ENCODE peak calls at places on chromosomes 4 and X, in seven cellular contexts. Q, S, F, R, L, E and N are unnamed samples.

GRCh38 chr4:81921757-81922159 is 450.1 kb upstream of the RASGEF1B start:
- DNase-seq in E (no peak), S (no peak), Q (no peak), F (no peak), L (no peak), R (no peak), N (no peak)

GRCh38 chrX:155046811-155047528 is 20.3 kb downstream of the FUNDC2 start:
- DNase-seq in E (no peak), F (no peak), L (no peak), S (no peak), R (no peak), Q (no peak), N (no peak)

GRCh38 chrX:138745215-138745614 is 33.7 kb upstream of the FGF13 start:
- DNase-seq in Q (peak), F (peak), E (no peak), L (peak), S (peak), R (peak), N (no peak)

GRCh38 chr4:833156-833555 is 7.2 kb upstream of the CPLX1 start:
- DNase-seq in L (no peak), R (no peak), F (no peak), E (no peak), Q (no peak), S (no peak), N (no peak)

GRCh38 chr4:184167576-184167975 is 50.1 kb downstream of the ENPP6 start:
- DNase-seq in S (no peak), E (no peak), R (no peak), F (no peak), Q (no peak), L (no peak), N (no peak)

GRCh38 chr4:11412211-11412610 is 16.5 kb downstream of the HS3ST1 start:
- DNase-seq in R (no peak), Q (no peak), F (no peak), L (no peak), E (no peak), S (no peak), N (no peak)

GRCh38 chr4:117479673-117480072 is 394.3 kb upstream of the TRAM1L1 start:
- DNase-seq in L (no peak), F (no peak), R (no peak), S (no peak), E (peak), Q (no peak), N (no peak)

GRCh38 chr4:90095000-90095399 is 32.2 kb upstream of the CCSER1 start:
- DNase-seq in E (no peak), Q (no peak), F (no peak), R (no peak), L (no peak), S (no peak), N (no peak)

GRCh38 chr4:151667025-151667424 is 93.8 kb downstream of the GATB start:
- DNase-seq in F (no peak), E (no peak), Q (no peak), R (no peak), L (no peak), S (no peak), N (no peak)

GRCh38 chr4:5110901-5111300 is 59.6 kb downstream of the STK32B start:
- DNase-seq in L (no peak), S (no peak), F (no peak), R (no peak), E (no peak), Q (no peak), N (no peak)

GRCh38 chrX:94932278-94932965 is 1258.4 kb downstream of the FAM133A start:
- DNase-seq in L (no peak), F (no peak), S (no peak), Q (no peak), R (no peak), E (no peak), N (no peak)

GRCh38 chrX:79630033-79631009 is 263.2 kb upstream of the ITM2A start:
- DNase-seq in L (no peak), R (no peak), E (no peak), F (no peak), Q (no peak), S (no peak), N (no peak)

GRCh38 chr4:17702666-17703065 is 78.8 kb downstream of the FAM184B start:
- DNase-seq in F (no peak), S (no peak), E (no peak), L (no peak), R (no peak), Q (no peak), N (no peak)

GRCh38 chr4:147599764-147600163 is 17.4 kb upstream of the TMEM184C start:
- DNase-seq in R (no peak), F (no peak), Q (no peak), S (no peak), E (no peak), L (no peak), N (no peak)

GRCh38 chrX:134990475-134991473 is at the start of gene SMIM10:
- DNase-seq in S (peak), E (peak), L (no peak), F (peak), R (no peak), Q (no peak), N (no peak)

GRCh38 chr4:8162625-8163024 is 4.0 kb upstream of the ABLIM2 start:
- DNase-seq in Q (no peak), L (no peak), R (no peak), F (no peak), E (no peak), S (peak), N (no peak)

GRCh38 chrX:31092970-31093638 is 21.3 kb upstream of the FTHL17 start:
- DNase-seq in R (no peak), Q (no peak), E (no peak), L (no peak), S (no peak), F (no peak), N (no peak)

GRCh38 chrX:40281341-40282005 is 183.7 kb upstream of the BCOR start:
- DNase-seq in L (no peak), R (no peak), Q (no peak), S (no peak), F (no peak), E (no peak), N (no peak)

GRCh38 chrX:63012574-63012973 is 338.6 kb downstream of the SPIN4 start:
- DNase-seq in L (no peak), S (no peak), Q (no peak), F (no peak), E (no peak), R (no peak), N (no peak)